ENCODE peak calls at places on chromosomes 6 and 20, in seven cellular contexts. Q, F, P, M, Z, Y and K are unnamed samples.

GRCh38 chr20:19699132-19699971 is 58.7 kb upstream of the RIN2 start:
- DNase-seq in Q (no peak), F (peak; percentile 82), P (no peak), M (peak; percentile 42), Z (no peak), Y (peak; percentile 63), K (no peak)

GRCh38 chr6:31729515-31729978 is 448 bp upstream of the DDAH2 start:
- DNase-seq in Q (peak; percentile 93), F (peak; percentile 68), P (peak; percentile 85), M (peak; percentile 51), Z (peak; percentile 92), Y (peak; percentile 92), K (peak; percentile 95)

GRCh38 chr6:144811140-144811539 is 526.0 kb downstream of the UTRN start:
- DNase-seq in Q (no peak), F (no peak), P (no peak), M (no peak), Z (no peak), Y (no peak), K (no peak)

GRCh38 chr6:72238900-72239299 is 352.6 kb downstream of the RIMS1 start:
- DNase-seq in Q (no peak), F (no peak), P (no peak), M (no peak), Z (no peak), Y (peak; percentile 40), K (no peak)

GRCh38 chr6:113457156-113457555 is 400.0 kb upstream of the MARCKS start:
- DNase-seq in Q (no peak), F (no peak), P (no peak), M (no peak), Z (no peak), Y (peak; percentile 98), K (no peak)

GRCh38 chr6:168104636-168105035 is 25.6 kb upstream of the FRMD1 start:
- DNase-seq in Q (no peak), F (no peak), P (no peak), M (no peak), Z (no peak), Y (no peak), K (no peak)

GRCh38 chr6:40642190-40642589 is 55.0 kb upstream of the LRFN2 start:
- DNase-seq in Q (no peak), F (no peak), P (no peak), M (no peak), Z (no peak), Y (no peak), K (no peak)

GRCh38 chr20:32207211-32207625 is 325 bp downstream of the PLAGL2 start:
- DNase-seq in Q (no peak), F (no peak), P (peak; percentile 39), M (no peak), Z (no peak), Y (no peak), K (no peak)

GRCh38 chr6:12715437-12715836 is 1.1 kb upstream of the PHACTR1 start:
- DNase-seq in Q (no peak), F (no peak), P (no peak), M (no peak), Z (no peak), Y (no peak), K (no peak)